ENCODE peak calls at places on chromosomes 4 and X, in six cellular contexts. One of them, this sample, is unnamed.

GRCh38 chr4:123418486-123418931 is 21.9 kb downstream of the SPRY1 start:
- DNase-seq in H9: peak
- DNase-seq in neuronal stem cell: peak
- DNase-seq in mesenchymal stem cell: peak
- DNase-seq in trophoblast cell: peak
- DNase-seq in H1: peak
- DNase-seq in this sample: peak

GRCh38 chr4:53863163-53863562 is 201.2 kb downstream of the CHIC2 start:
- DNase-seq in H9: no peak
- DNase-seq in neuronal stem cell: no peak
- DNase-seq in mesenchymal stem cell: peak
- DNase-seq in trophoblast cell: no peak
- DNase-seq in H1: no peak
- DNase-seq in this sample: peak

GRCh38 chr4:73947239-73947985 is 34.4 kb downstream of the PF4 start:
- DNase-seq in H9: no peak
- DNase-seq in neuronal stem cell: no peak
- DNase-seq in mesenchymal stem cell: no peak
- DNase-seq in trophoblast cell: no peak
- DNase-seq in H1: no peak
- DNase-seq in this sample: no peak

GRCh38 chr4:137390707-137391106 is 141.6 kb downstream of the PCDH18 start:
- DNase-seq in H9: no peak
- DNase-seq in neuronal stem cell: no peak
- DNase-seq in mesenchymal stem cell: no peak
- DNase-seq in trophoblast cell: no peak
- DNase-seq in H1: no peak
- DNase-seq in this sample: peak

GRCh38 chr4:185786422-185786821 is 25.6 kb downstream of the SORBS2 start:
- DNase-seq in H9: no peak
- DNase-seq in neuronal stem cell: no peak
- DNase-seq in mesenchymal stem cell: no peak
- DNase-seq in trophoblast cell: no peak
- DNase-seq in H1: no peak
- DNase-seq in this sample: no peak

GRCh38 chrX:100636321-100636991 is at the start of gene TSPAN6:
- DNase-seq in H9: peak
- DNase-seq in neuronal stem cell: peak
- DNase-seq in mesenchymal stem cell: peak
- DNase-seq in trophoblast cell: peak
- DNase-seq in H1: peak
- DNase-seq in this sample: peak

GRCh38 chr4:181416966-181417365 is 826.2 kb upstream of the TENM3 start:
- DNase-seq in H9: no peak
- DNase-seq in neuronal stem cell: no peak
- DNase-seq in mesenchymal stem cell: no peak
- DNase-seq in trophoblast cell: no peak
- DNase-seq in H1: no peak
- DNase-seq in this sample: no peak

GRCh38 chr4:152485726-152486276 is 50.1 kb downstream of the FBXW7 start:
- DNase-seq in H9: no peak
- DNase-seq in neuronal stem cell: no peak
- DNase-seq in mesenchymal stem cell: peak
- DNase-seq in trophoblast cell: no peak
- DNase-seq in H1: no peak
- DNase-seq in this sample: peak

GRCh38 chr4:184574861-184575260 is 74.4 kb downstream of the CASP3 start:
- DNase-seq in H9: no peak
- DNase-seq in neuronal stem cell: no peak
- DNase-seq in mesenchymal stem cell: no peak
- DNase-seq in trophoblast cell: no peak
- DNase-seq in H1: no peak
- DNase-seq in this sample: no peak

GRCh38 chr4:140982613-140983340 is 150.5 kb downstream of the RNF150 start:
- DNase-seq in H9: no peak
- DNase-seq in neuronal stem cell: no peak
- DNase-seq in mesenchymal stem cell: no peak
- DNase-seq in trophoblast cell: peak
- DNase-seq in H1: no peak
- DNase-seq in this sample: peak

GRCh38 chrX:38988301-38988700 is 187.0 kb downstream of the MID1IP1 start:
- DNase-seq in H9: no peak
- DNase-seq in neuronal stem cell: no peak
- DNase-seq in mesenchymal stem cell: no peak
- DNase-seq in trophoblast cell: no peak
- DNase-seq in H1: no peak
- DNase-seq in this sample: no peak

GRCh38 chrX:11953615-11954014 is 184.7 kb upstream of the FRMPD4 start:
- DNase-seq in H9: no peak
- DNase-seq in neuronal stem cell: peak
- DNase-seq in mesenchymal stem cell: peak
- DNase-seq in trophoblast cell: no peak
- DNase-seq in H1: no peak
- DNase-seq in this sample: peak

GRCh38 chr4:26074672-26075071 is 160.7 kb downstream of the SMIM20 start:
- DNase-seq in H9: no peak
- DNase-seq in neuronal stem cell: no peak
- DNase-seq in mesenchymal stem cell: peak
- DNase-seq in trophoblast cell: peak
- DNase-seq in H1: no peak
- DNase-seq in this sample: no peak

GRCh38 chrX:74408310-74408709 is 13.0 kb upstream of the SLC16A2 start:
- DNase-seq in H9: no peak
- DNase-seq in neuronal stem cell: no peak
- DNase-seq in mesenchymal stem cell: no peak
- DNase-seq in trophoblast cell: no peak
- DNase-seq in H1: no peak
- DNase-seq in this sample: no peak

GRCh38 chrX:31715675-31716074 is 643.8 kb upstream of the FTHL17 start:
- DNase-seq in H9: no peak
- DNase-seq in neuronal stem cell: no peak
- DNase-seq in mesenchymal stem cell: peak
- DNase-seq in trophoblast cell: no peak
- DNase-seq in H1: no peak
- DNase-seq in this sample: no peak

GRCh38 chr4:80058740-80059139 is 14.3 kb downstream of the ANTXR2 start:
- DNase-seq in H9: no peak
- DNase-seq in neuronal stem cell: no peak
- DNase-seq in mesenchymal stem cell: peak
- DNase-seq in trophoblast cell: peak
- DNase-seq in H1: no peak
- DNase-seq in this sample: peak

GRCh38 chr4:125198916-125199315 is 115.8 kb upstream of the FAT4 start:
- DNase-seq in H9: no peak
- DNase-seq in neuronal stem cell: no peak
- DNase-seq in mesenchymal stem cell: peak
- DNase-seq in trophoblast cell: no peak
- DNase-seq in H1: no peak
- DNase-seq in this sample: peak

GRCh38 chr4:38563703-38564490 is 100.1 kb upstream of the KLF3 start:
- DNase-seq in H9: no peak
- DNase-seq in neuronal stem cell: no peak
- DNase-seq in mesenchymal stem cell: no peak
- DNase-seq in trophoblast cell: no peak
- DNase-seq in H1: no peak
- DNase-seq in this sample: peak

GRCh38 chr4:160026720-160027119 is 923.8 kb downstream of the RAPGEF2 start:
- DNase-seq in H9: peak
- DNase-seq in neuronal stem cell: no peak
- DNase-seq in mesenchymal stem cell: peak
- DNase-seq in trophoblast cell: peak
- DNase-seq in H1: no peak
- DNase-seq in this sample: no peak

GRCh38 chrX:109475174-109475891 is 6.6 kb downstream of the GUCY2F start:
- DNase-seq in H9: peak
- DNase-seq in neuronal stem cell: peak
- DNase-seq in mesenchymal stem cell: peak
- DNase-seq in trophoblast cell: peak
- DNase-seq in H1: no peak
- DNase-seq in this sample: peak

GRCh38 chr4:154643493-154643892 is 31.0 kb upstream of the FGG start:
- DNase-seq in H9: no peak
- DNase-seq in neuronal stem cell: no peak
- DNase-seq in mesenchymal stem cell: no peak
- DNase-seq in trophoblast cell: no peak
- DNase-seq in H1: no peak
- DNase-seq in this sample: no peak

GRCh38 chr4:72468904-72469502 is 100.0 kb downstream of the ADAMTS3 start:
- DNase-seq in H9: no peak
- DNase-seq in neuronal stem cell: no peak
- DNase-seq in mesenchymal stem cell: peak
- DNase-seq in trophoblast cell: peak
- DNase-seq in H1: no peak
- DNase-seq in this sample: peak

GRCh38 chr4:5894266-5894665 is 1.4 kb upstream of the CRMP1 start:
- DNase-seq in H9: no peak
- DNase-seq in neuronal stem cell: no peak
- DNase-seq in mesenchymal stem cell: no peak
- DNase-seq in trophoblast cell: no peak
- DNase-seq in H1: no peak
- DNase-seq in this sample: no peak

GRCh38 chr4:30948653-30949052 is 228.5 kb downstream of the PCDH7 start:
- DNase-seq in H9: no peak
- DNase-seq in neuronal stem cell: no peak
- DNase-seq in mesenchymal stem cell: peak
- DNase-seq in trophoblast cell: peak
- DNase-seq in H1: no peak
- DNase-seq in this sample: peak

GRCh38 chr4:74583066-74583700 is 138.2 kb downstream of the AREG start:
- DNase-seq in H9: no peak
- DNase-seq in neuronal stem cell: no peak
- DNase-seq in mesenchymal stem cell: peak
- DNase-seq in trophoblast cell: no peak
- DNase-seq in H1: no peak
- DNase-seq in this sample: peak

GRCh38 chrX:2627272-2627867 is 63.7 kb upstream of the CD99 start:
- DNase-seq in H9: peak
- DNase-seq in neuronal stem cell: no peak
- DNase-seq in mesenchymal stem cell: peak
- DNase-seq in trophoblast cell: peak
- DNase-seq in H1: no peak
- DNase-seq in this sample: peak

DNA sequence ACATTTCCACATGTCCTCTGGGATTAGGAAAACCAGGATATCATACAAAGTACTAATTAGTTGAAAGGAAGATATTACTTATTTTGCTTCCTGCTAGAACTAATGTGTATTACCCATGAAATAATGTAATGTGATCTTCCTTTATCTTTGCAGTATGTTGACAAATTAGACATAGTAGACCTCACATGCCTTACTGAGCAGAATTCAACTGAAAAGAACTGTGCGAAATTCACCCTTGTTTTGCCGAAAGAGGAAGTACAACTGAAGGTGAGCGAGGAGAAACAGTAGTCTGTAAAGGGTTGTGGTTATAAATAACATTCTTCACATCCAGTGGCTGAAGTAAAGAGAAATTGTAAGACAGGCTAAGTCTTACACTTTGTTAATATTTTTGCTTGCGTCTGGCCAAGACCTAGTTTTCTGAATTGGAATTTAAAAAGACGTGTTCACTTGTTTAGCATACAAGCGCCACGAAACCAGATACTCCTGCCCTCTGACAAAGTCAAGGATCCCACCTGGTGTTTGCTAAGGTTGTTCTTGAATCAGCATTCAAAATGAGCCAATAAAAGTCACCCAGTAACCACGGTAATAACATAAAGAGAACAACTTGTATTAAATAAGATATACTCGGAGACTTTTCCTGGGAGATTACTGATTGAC is 16.8 kb downstream of the STAP1 start:
- DNase-seq in H9: no peak
- DNase-seq in neuronal stem cell: no peak
- DNase-seq in mesenchymal stem cell: no peak
- DNase-seq in trophoblast cell: no peak
- DNase-seq in H1: no peak
- DNase-seq in this sample: no peak
- H4K91ac ChIP-seq in H9: no peak
- H4K91ac ChIP-seq in neuronal stem cell: no peak
- H4K91ac ChIP-seq in mesenchymal stem cell: no peak
- H4K91ac ChIP-seq in trophoblast cell: no peak
- H4K91ac ChIP-seq in H1: no peak
- H4K91ac ChIP-seq in this sample: no peak

DNA sequence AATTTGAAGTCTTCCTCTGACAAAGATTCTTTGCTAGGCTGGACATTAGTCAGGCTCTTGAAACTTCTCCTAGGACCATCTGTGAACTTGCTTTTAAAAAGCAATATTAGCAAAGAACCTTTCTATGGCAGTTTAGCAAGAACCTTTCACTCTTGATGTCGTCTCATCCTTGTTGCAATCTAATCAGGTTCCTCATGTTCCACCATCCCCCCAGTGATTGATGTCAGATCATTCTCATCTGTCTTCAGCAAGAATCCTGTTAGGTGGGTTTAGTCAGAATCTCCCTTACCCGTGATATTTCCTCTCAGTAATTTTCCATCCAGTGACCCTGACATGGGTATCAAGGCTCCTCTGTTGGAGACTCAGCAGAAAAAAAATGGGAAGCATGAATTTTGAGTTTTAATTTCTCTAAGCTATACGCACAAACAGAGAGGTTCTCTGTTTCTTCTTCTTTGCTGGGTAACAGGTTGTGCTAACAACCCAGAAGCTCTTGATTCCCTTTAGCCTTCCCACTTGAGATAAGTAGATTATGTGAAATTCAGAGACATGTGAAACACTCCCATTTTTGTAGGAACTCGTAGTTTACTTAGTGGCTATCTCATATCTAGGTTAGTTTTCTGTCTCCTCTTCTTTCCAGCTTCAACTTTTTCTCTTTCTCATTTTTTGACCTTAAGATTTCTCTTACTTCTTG is 507.4 kb downstream of the C4orf33 start:
- DNase-seq in H9: no peak
- DNase-seq in neuronal stem cell: no peak
- DNase-seq in mesenchymal stem cell: no peak
- DNase-seq in trophoblast cell: no peak
- DNase-seq in H1: no peak
- DNase-seq in this sample: no peak
- H4K91ac ChIP-seq in H9: no peak
- H4K91ac ChIP-seq in neuronal stem cell: no peak
- H4K91ac ChIP-seq in mesenchymal stem cell: no peak
- H4K91ac ChIP-seq in trophoblast cell: no peak
- H4K91ac ChIP-seq in H1: no peak
- H4K91ac ChIP-seq in this sample: no peak

GRCh38 chr4:91422011-91422410 is 881.8 kb upstream of the GRID2 start:
- DNase-seq in H9: no peak
- DNase-seq in neuronal stem cell: no peak
- DNase-seq in mesenchymal stem cell: no peak
- DNase-seq in trophoblast cell: no peak
- DNase-seq in H1: no peak
- DNase-seq in this sample: no peak
- H4K91ac ChIP-seq in H9: no peak
- H4K91ac ChIP-seq in neuronal stem cell: no peak
- H4K91ac ChIP-seq in mesenchymal stem cell: no peak
- H4K91ac ChIP-seq in trophoblast cell: no peak
- H4K91ac ChIP-seq in H1: no peak
- H4K91ac ChIP-seq in this sample: no peak

DNA sequence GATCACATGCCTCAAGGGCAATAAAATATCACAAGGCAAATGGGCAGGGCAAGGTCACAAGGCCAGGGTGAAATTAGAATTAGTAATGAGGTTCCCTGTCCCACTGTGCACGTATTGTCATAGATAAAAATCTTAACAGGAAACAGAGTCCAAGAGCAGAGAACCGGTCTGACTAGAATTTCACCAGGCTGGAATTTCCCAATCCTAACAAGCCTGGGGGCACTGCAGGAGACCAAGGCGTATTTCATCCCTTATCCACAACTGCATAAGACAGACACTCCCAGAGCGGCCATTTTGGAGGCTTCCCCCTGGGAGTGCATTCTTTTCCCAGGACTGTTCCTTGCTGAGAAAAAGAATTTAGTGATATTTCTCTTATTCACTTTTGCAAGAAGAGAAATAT is 25.9 kb upstream of the PRDM5 start:
- DNase-seq in H9: no peak
- DNase-seq in neuronal stem cell: no peak
- DNase-seq in mesenchymal stem cell: no peak
- DNase-seq in trophoblast cell: peak
- DNase-seq in H1: no peak
- DNase-seq in this sample: no peak
- H4K91ac ChIP-seq in H9: no peak
- H4K91ac ChIP-seq in neuronal stem cell: no peak
- H4K91ac ChIP-seq in mesenchymal stem cell: no peak
- H4K91ac ChIP-seq in trophoblast cell: no peak
- H4K91ac ChIP-seq in H1: no peak
- H4K91ac ChIP-seq in this sample: no peak